ENCODE peak calls at places on chromosome 5, in six cellular contexts. X is sigmoid colon, R is HepG2, Y is HCT116, J is SK-N-SH, D is K562. K is an unnamed sample.

GRCh38 chr5:172361566-172362238 is 78.1 kb upstream of the UBTD2 start:
- DNase-seq in X (no peak), R (no peak), Y (peak; percentile 48), J (no peak), D (no peak), K (no peak)

GRCh38 chr5:43661102-43661501 is 58.1 kb downstream of the NNT start:
- DNase-seq in X (no peak), R (peak; percentile 40), Y (peak; percentile 35), J (peak; percentile 13), D (peak; percentile 74), K (no peak)

GRCh38 chr5:101897914-101898313 is 398.2 kb downstream of the SLCO4C1 start:
- DNase-seq in X (no peak), R (no peak), Y (no peak), J (peak; percentile 8), D (peak; percentile 0), K (no peak)

GRCh38 chr5:108681079-108681921 is 66.4 kb upstream of the FER start:
- DNase-seq in X (no peak), R (peak; percentile 50), Y (peak; percentile 51), J (peak; percentile 62), D (peak; percentile 81), K (peak; percentile 35)

GRCh38 chr5:10724799-10725507 is 36.1 kb downstream of the DAP start:
- DNase-seq in X (peak; percentile 76), R (peak; percentile 76), Y (peak; percentile 75), J (peak; percentile 39), D (peak; percentile 91), K (no peak)

GRCh38 chr5:145637396-145637795 is 197.7 kb downstream of the PRELID2 start:
- DNase-seq in X (no peak), R (no peak), Y (no peak), J (no peak), D (no peak), K (no peak)

GRCh38 chr5:96741075-96741474 is 66.7 kb downstream of the ERAP1 start:
- DNase-seq in X (no peak), R (no peak), Y (no peak), J (no peak), D (no peak), K (no peak)

GRCh38 chr5:4640793-4641192 is 499.3 kb upstream of the ADAMTS16 start:
- DNase-seq in X (no peak), R (no peak), Y (no peak), J (no peak), D (peak; percentile 5), K (no peak)

GRCh38 chr5:108417166-108417670 is 35.3 kb upstream of the FBXL17 start:
- DNase-seq in X (no peak), R (no peak), Y (no peak), J (no peak), D (no peak), K (no peak)

GRCh38 chr5:36237756-36238155 is 4.0 kb downstream of the NADK2 start:
- DNase-seq in X (no peak), R (no peak), Y (no peak), J (no peak), D (peak; percentile 80), K (no peak)

GRCh38 chr5:96582343-96582742 is 79.8 kb upstream of the CAST start:
- DNase-seq in X (no peak), R (no peak), Y (no peak), J (peak; percentile 10), D (no peak), K (no peak)

GRCh38 chr5:172175263-172175719 is 12.7 kb downstream of the STK10 start:
- DNase-seq in X (peak; percentile 74), R (peak; percentile 25), Y (no peak), J (no peak), D (no peak), K (no peak)

DNA sequence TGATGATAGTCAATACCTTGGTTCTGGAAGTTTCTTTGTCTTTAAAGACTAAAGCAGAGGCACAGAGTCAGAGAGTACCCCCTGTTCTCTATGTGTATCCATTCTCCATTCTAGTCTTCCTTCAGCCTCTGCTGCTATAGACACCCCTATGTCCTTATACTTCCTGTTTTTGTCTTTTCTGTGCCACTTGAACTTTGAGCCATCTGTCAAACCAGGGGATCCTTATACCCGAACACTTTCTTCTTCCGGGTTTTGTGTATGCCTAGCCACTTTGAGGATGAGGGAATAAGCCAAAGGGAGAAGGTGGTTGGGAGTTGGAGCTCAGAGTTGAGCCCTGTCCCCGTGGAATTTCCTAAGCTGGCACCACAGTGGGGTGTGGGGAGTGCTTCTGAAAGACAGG is 61.1 kb upstream of the IL6ST start:
- DNase-seq in X (no peak), R (no peak), Y (no peak), J (no peak), D (no peak), K (no peak)
- H3K27ac ChIP-seq in X (no peak overlapping the region), R (no peak overlapping the region), Y (no peak overlapping the region), J (no peak overlapping the region), D (no peak overlapping the region), K (no peak overlapping the region)

DNA sequence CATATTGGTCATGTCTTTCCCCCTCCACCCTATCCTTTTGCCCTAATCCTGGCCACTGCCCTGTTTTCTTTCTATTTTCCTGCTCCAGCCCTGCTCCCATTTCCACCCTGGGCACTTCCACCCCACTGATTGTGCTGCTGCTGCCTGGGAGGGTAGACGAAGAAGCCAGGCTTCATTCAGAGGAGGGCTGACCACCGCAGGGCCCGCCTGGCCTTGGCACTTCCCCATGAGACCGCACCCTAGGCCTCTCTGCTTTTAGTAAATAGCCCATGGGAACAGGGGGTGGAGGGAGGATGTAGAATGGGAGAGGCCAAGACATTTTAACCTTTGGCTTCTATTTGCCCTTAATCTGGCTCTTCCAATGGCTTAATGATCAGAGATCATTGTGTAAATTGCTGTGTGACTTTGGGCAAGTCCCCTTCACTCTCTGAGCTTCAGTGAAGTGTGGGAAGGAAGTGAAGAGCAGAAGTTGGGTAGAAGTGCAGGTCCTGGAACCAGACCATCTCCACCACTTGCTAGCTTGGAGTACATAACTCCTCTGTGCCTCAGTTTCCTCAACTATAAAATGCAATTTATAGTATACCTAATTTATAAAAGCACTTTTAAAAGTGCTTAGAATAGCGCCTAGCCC is 13.6 kb upstream of the GPX3 start:
- DNase-seq in X (peak; percentile 83), R (no peak), Y (no peak), J (no peak), D (no peak), K (no peak)
- TF ChIP-seq POLR2AphosphoS5 in X (no peak), R (no peak), Y (no peak), J (no peak), D (no peak), K (no peak)

GRCh38 chr5:115377468-115378217 is 81.2 kb upstream of the CCDC112 start:
- DNase-seq in X (no peak), R (no peak), Y (peak; percentile 35), J (no peak), D (no peak), K (no peak)
- H3K27ac ChIP-seq in X (no peak overlapping the region), R (no peak overlapping the region), Y (peak overlapping the region; percentile 2), J (peak overlapping the region; percentile 63), D (no peak overlapping the region), K (no peak overlapping the region)

DNA sequence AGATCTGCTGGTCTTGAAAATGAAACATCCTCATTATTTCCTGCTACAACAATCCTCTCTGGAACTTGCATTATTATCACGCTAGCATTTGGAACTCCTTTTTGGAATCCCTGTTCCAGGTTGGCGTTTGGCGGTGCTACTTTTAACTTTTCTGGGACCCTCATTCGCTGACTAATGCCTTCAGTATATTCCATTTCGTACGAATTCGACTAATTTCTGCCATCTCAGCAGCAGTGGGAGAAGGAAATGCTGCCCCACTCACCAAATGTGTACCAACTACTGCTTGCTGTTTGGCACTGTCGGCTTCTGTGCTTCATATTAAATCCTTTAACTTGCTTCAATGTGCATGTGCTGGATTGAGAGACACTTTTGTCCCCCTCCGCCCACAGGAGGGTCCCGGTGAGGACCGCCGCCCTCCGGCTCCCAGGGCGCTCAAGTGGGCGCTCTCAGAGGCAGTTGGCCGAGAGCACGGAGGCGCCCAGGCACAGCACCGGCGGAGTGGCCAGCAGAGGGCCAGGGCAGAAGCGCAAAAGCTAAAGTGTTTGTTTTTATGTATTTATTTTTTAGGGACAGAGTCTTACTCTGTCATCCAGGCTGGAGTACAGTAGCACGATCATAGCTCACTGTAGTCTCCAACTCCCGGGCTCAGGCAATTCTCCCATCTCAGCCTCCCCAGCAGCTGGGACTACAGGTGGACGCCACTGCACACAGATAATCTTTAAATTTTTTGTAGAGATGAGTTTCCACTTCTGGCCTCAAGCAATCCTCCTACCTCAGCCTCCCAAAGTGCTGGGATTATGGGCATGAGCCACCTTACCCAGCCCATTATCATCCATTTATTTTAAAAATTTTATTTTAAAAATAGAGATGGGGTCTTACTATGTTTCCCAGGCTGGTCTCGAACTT is 11.9 kb downstream of the PDE6A start:
- DNase-seq in X (no peak), R (peak; percentile 13), Y (no peak), J (peak; percentile 60), D (no peak), K (no peak)
- TF ChIP-seq POLR2AphosphoS5 in X (no peak), R (no peak), Y (no peak), J (no peak), D (no peak), K (no peak)

DNA sequence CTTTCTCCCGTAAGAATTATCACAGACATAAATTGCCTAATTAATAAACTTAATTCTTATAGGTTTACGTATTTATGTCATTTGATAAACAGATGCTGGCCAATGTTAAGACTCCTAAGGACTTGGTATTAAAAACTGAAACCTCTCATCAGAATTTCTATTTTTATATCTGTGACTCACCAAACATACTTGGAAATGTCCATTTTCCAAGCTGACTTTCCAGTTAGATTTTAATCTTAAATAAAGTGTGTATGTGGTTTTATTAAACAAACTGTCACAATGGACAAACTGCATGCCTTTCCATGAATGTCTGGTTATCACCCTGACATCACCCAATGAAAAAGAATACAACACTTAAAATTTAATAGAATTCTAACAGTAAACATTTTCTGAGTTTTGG is 12.6 kb upstream of the COL23A1 start:
- DNase-seq in X (no peak), R (no peak), Y (no peak), J (no peak), D (no peak), K (no peak)
- H3K27ac ChIP-seq in X (peak overlapping the region; percentile 17), R (no peak overlapping the region), Y (no peak overlapping the region), J (no peak overlapping the region), D (no peak overlapping the region), K (no peak overlapping the region)

GRCh38 chr5:54517512-54518145 is at the start of gene SNX18:
- DNase-seq in X (peak; percentile 96), R (peak; percentile 79), Y (peak; percentile 74), J (peak; percentile 96), D (peak; percentile 92), K (no peak)
- TF ChIP-seq POLR2AphosphoS5 in X (peak; percentile 61), R (peak; percentile 26), Y (peak; percentile 79), J (peak; percentile 23), D (no peak), K (no peak)

GRCh38 chr5:177365845-177366527 is 8.3 kb downstream of the RGS14 start:
- DNase-seq in X (peak; percentile 63), R (no peak), Y (no peak), J (peak; percentile 63), D (no peak), K (no peak)
- H3K27ac ChIP-seq in X (peak overlapping the region; percentile 89), R (peak overlapping the region; percentile 79), Y (no peak overlapping the region), J (peak overlapping the region; percentile 79), D (peak overlapping the region; percentile 94), K (peak overlapping the region; percentile 42)

DNA sequence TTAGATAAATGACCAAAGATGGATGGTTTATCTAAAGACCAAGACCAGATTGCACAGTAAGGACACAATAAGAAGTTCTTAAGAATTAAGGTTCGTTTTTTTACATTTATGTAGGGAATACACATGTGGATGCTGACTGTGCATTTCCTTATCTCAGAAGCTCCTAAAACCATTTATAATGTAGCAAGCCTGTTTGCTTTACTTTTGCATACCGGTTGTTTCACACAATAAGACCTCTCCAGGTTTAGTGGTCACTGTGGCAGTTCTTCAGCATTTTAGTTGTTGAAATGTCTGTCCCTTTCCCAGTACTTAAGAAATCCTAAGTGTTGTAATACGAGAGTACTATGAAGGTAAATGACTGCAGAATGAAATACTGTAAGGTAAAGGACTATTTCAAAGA is 43.6 kb downstream of the BASP1 start:
- DNase-seq in X (no peak), R (no peak), Y (no peak), J (no peak), D (no peak), K (no peak)
- TF ChIP-seq POLR2AphosphoS5 in X (no peak), R (no peak), Y (no peak), J (no peak), D (no peak), K (no peak)